ENCODE peak calls at places on chromosome 15, in four cellular contexts. One of them, this sample, is unnamed.
A peak's percentile ranks its signal among the peaks of the same experiment; 100 is the strongest.

GRCh38 chr15:64137226-64137833 is 14.2 kb upstream of the SNX22 start:
- DNase-seq in Panc1: no peak
- DNase-seq in A673: no peak
- DNase-seq in body of pancreas: no peak
- DNase-seq in this sample: no peak

GRCh38 chr15:70767668-70768067 is 4.3 kb upstream of the UACA start:
- DNase-seq in Panc1: no peak
- DNase-seq in A673: no peak
- DNase-seq in body of pancreas: no peak
- DNase-seq in this sample: no peak

GRCh38 chr15:63683343-63683951 is 86.3 kb downstream of the FBXL22 start:
- DNase-seq in Panc1: no peak
- DNase-seq in A673: no peak
- DNase-seq in body of pancreas: no peak
- DNase-seq in this sample: no peak

GRCh38 chr15:88002721-88003120 is 253.8 kb downstream of the NTRK3 start:
- DNase-seq in Panc1: no peak
- DNase-seq in A673: no peak
- DNase-seq in body of pancreas: no peak
- DNase-seq in this sample: no peak

GRCh38 chr15:75738647-75739325 is 26.1 kb upstream of the CSPG4 start:
- DNase-seq in Panc1: no peak
- DNase-seq in A673: peak; percentile 96
- DNase-seq in body of pancreas: peak; percentile 98
- DNase-seq in this sample: peak; percentile 95

GRCh38 chr15:37260255-37260654 is 159.9 kb upstream of the MEIS2 start:
- DNase-seq in Panc1: no peak
- DNase-seq in A673: no peak
- DNase-seq in body of pancreas: no peak
- DNase-seq in this sample: no peak

GRCh38 chr15:48426047-48426446 is 94.8 kb downstream of the DUT start:
- DNase-seq in Panc1: no peak
- DNase-seq in A673: peak; percentile 46
- DNase-seq in body of pancreas: no peak
- DNase-seq in this sample: no peak

GRCh38 chr15:90230071-90230494 is 3.7 kb downstream of the CIB1 start:
- DNase-seq in Panc1: no peak
- DNase-seq in A673: no peak
- DNase-seq in body of pancreas: peak; percentile 94
- DNase-seq in this sample: no peak

GRCh38 chr15:56254270-56254669 is 10.6 kb upstream of the RFX7 start:
- DNase-seq in Panc1: no peak
- DNase-seq in A673: no peak
- DNase-seq in body of pancreas: no peak
- DNase-seq in this sample: no peak

GRCh38 chr15:26891448-26891881 is 24.6 kb downstream of the GABRA5 start:
- DNase-seq in Panc1: peak; percentile 5
- DNase-seq in A673: peak; percentile 68
- DNase-seq in body of pancreas: peak; percentile 65
- DNase-seq in this sample: peak; percentile 83

GRCh38 chr15:67573194-67573593 is 30.7 kb downstream of the MAP2K5 start:
- DNase-seq in Panc1: no peak
- DNase-seq in A673: no peak
- DNase-seq in body of pancreas: no peak
- DNase-seq in this sample: no peak

GRCh38 chr15:41894251-41894790 is 468 bp upstream of the SPTBN5 start:
- DNase-seq in Panc1: no peak
- DNase-seq in A673: no peak
- DNase-seq in body of pancreas: no peak
- DNase-seq in this sample: no peak

GRCh38 chr15:71612066-71612715 is 198.2 kb upstream of the NR2E3 start:
- DNase-seq in Panc1: no peak
- DNase-seq in A673: no peak
- DNase-seq in body of pancreas: peak; percentile 28
- DNase-seq in this sample: peak; percentile 25

GRCh38 chr15:44193651-44194396 is 1.2 kb downstream of the FRMD5 start:
- DNase-seq in Panc1: no peak
- DNase-seq in A673: peak; percentile 11
- DNase-seq in body of pancreas: no peak
- DNase-seq in this sample: peak; percentile 37

GRCh38 chr15:89495638-89496145 is 691 bp downstream of the RHCG start:
- DNase-seq in Panc1: no peak
- DNase-seq in A673: no peak
- DNase-seq in body of pancreas: no peak
- DNase-seq in this sample: no peak

GRCh38 chr15:71874245-71874644 is 63.9 kb downstream of the NR2E3 start:
- DNase-seq in Panc1: no peak
- DNase-seq in A673: no peak
- DNase-seq in body of pancreas: no peak
- DNase-seq in this sample: no peak

GRCh38 chr15:57663262-57663661 is 43.3 kb upstream of the POLR2M start:
- DNase-seq in Panc1: no peak
- DNase-seq in A673: no peak
- DNase-seq in body of pancreas: no peak
- DNase-seq in this sample: no peak

GRCh38 chr15:91186892-91187644 is 87.0 kb downstream of the SV2B start:
- DNase-seq in Panc1: no peak
- DNase-seq in A673: peak; percentile 25
- DNase-seq in body of pancreas: peak; percentile 24
- DNase-seq in this sample: peak; percentile 24

GRCh38 chr15:29889545-29890329 is 67.5 kb upstream of the TJP1 start:
- DNase-seq in Panc1: no peak
- DNase-seq in A673: no peak
- DNase-seq in body of pancreas: no peak
- DNase-seq in this sample: peak; percentile 12

GRCh38 chr15:22257047-22257667 is 176.8 kb downstream of the OR4M2 start:
- DNase-seq in Panc1: no peak
- DNase-seq in A673: no peak
- DNase-seq in body of pancreas: no peak
- DNase-seq in this sample: no peak

GRCh38 chr15:74790080-74790916 is 8.4 kb downstream of the CSK start:
- DNase-seq in Panc1: no peak
- DNase-seq in A673: no peak
- DNase-seq in body of pancreas: peak; percentile 53
- DNase-seq in this sample: peak; percentile 95

GRCh38 chr15:99399612-99400011 is 148.3 kb downstream of the LRRC28 start:
- DNase-seq in Panc1: no peak
- DNase-seq in A673: no peak
- DNase-seq in body of pancreas: no peak
- DNase-seq in this sample: no peak

GRCh38 chr15:70741107-70741511 is 22.2 kb downstream of the UACA start:
- DNase-seq in Panc1: no peak
- DNase-seq in A673: peak; percentile 80
- DNase-seq in body of pancreas: peak; percentile 72
- DNase-seq in this sample: peak; percentile 80

GRCh38 chr15:70923311-70924080 is 30.9 kb downstream of the LRRC49 start:
- DNase-seq in Panc1: no peak
- DNase-seq in A673: no peak
- DNase-seq in body of pancreas: no peak
- DNase-seq in this sample: no peak

GRCh38 chr15:66653852-66654251 is 48.2 kb upstream of the SMAD6 start:
- DNase-seq in Panc1: no peak
- DNase-seq in A673: no peak
- DNase-seq in body of pancreas: no peak
- DNase-seq in this sample: no peak

GRCh38 chr15:67992834-67993233 is 61.3 kb upstream of the PIAS1 start:
- DNase-seq in Panc1: no peak
- DNase-seq in A673: no peak
- DNase-seq in body of pancreas: no peak
- DNase-seq in this sample: no peak

GRCh38 chr15:100784493-100785180 is 95.0 kb upstream of the ALDH1A3 start:
- DNase-seq in Panc1: no peak
- DNase-seq in A673: no peak
- DNase-seq in body of pancreas: no peak
- DNase-seq in this sample: no peak

GRCh38 chr15:52004806-52005205 is 14.2 kb upstream of the MAPK6 start:
- DNase-seq in Panc1: no peak
- DNase-seq in A673: no peak
- DNase-seq in body of pancreas: no peak
- DNase-seq in this sample: no peak

GRCh38 chr15:94230886-94231727 is at the start of gene MCTP2:
- DNase-seq in Panc1: no peak
- DNase-seq in A673: peak; percentile 37
- DNase-seq in body of pancreas: peak; percentile 94
- DNase-seq in this sample: peak; percentile 75

GRCh38 chr15:68801572-68802148 is 19.0 kb downstream of the ANP32A start:
- DNase-seq in Panc1: no peak
- DNase-seq in A673: no peak
- DNase-seq in body of pancreas: no peak
- DNase-seq in this sample: no peak

GRCh38 chr15:66870880-66871388 is 168.9 kb downstream of the SMAD6 start:
- DNase-seq in Panc1: no peak
- DNase-seq in A673: no peak
- DNase-seq in body of pancreas: no peak
- DNase-seq in this sample: no peak

GRCh38 chr15:32856753-32857152 is 138.9 kb downstream of the GREM1 start:
- DNase-seq in Panc1: no peak
- DNase-seq in A673: no peak
- DNase-seq in body of pancreas: no peak
- DNase-seq in this sample: peak; percentile 74

GRCh38 chr15:32857732-32858131 is 139.9 kb downstream of the GREM1 start:
- DNase-seq in Panc1: no peak
- DNase-seq in A673: no peak
- DNase-seq in body of pancreas: no peak
- DNase-seq in this sample: no peak

GRCh38 chr15:32861741-32862140 is 143.9 kb downstream of the GREM1 start:
- DNase-seq in Panc1: no peak
- DNase-seq in A673: peak; percentile 48
- DNase-seq in body of pancreas: peak; percentile 34
- DNase-seq in this sample: peak; percentile 90

GRCh38 chr15:32859996-32860395 is 142.2 kb downstream of the GREM1 start:
- DNase-seq in Panc1: no peak
- DNase-seq in A673: no peak
- DNase-seq in body of pancreas: no peak
- DNase-seq in this sample: no peak

GRCh38 chr15:32859246-32859645 is 141.4 kb downstream of the GREM1 start:
- DNase-seq in Panc1: no peak
- DNase-seq in A673: no peak
- DNase-seq in body of pancreas: no peak
- DNase-seq in this sample: no peak
- H3K4me3 ChIP-seq in Panc1: no peak overlapping the region
- H3K4me3 ChIP-seq in A673: no peak overlapping the region
- H3K4me3 ChIP-seq in body of pancreas: no peak overlapping the region
- H3K4me3 ChIP-seq in this sample: no peak overlapping the region

GRCh38 chr15:83766326-83766725 is 112.4 kb downstream of the ADAMTSL3 start:
- DNase-seq in Panc1: no peak
- DNase-seq in A673: no peak
- DNase-seq in body of pancreas: no peak
- DNase-seq in this sample: no peak
- TF ChIP-seq CTCF in Panc1: no peak
- TF ChIP-seq CTCF in A673: no peak
- TF ChIP-seq CTCF in body of pancreas: no peak
- TF ChIP-seq CTCF in this sample: no peak

GRCh38 chr15:58934521-58934920 is 1.0 kb upstream of the SLTM start:
- DNase-seq in Panc1: no peak
- DNase-seq in A673: no peak
- DNase-seq in body of pancreas: no peak
- DNase-seq in this sample: no peak
- H3K4me3 ChIP-seq in Panc1: peak overlapping the region; percentile 98
- H3K4me3 ChIP-seq in A673: no peak overlapping the region
- H3K4me3 ChIP-seq in body of pancreas: no peak overlapping the region
- H3K4me3 ChIP-seq in this sample: no peak overlapping the region

GRCh38 chr15:77568014-77568959 is 64.4 kb downstream of the LINGO1 start:
- DNase-seq in Panc1: no peak
- DNase-seq in A673: no peak
- DNase-seq in body of pancreas: no peak
- DNase-seq in this sample: no peak
- TF ChIP-seq CTCF in Panc1: no peak
- TF ChIP-seq CTCF in A673: no peak
- TF ChIP-seq CTCF in body of pancreas: no peak
- TF ChIP-seq CTCF in this sample: no peak

GRCh38 chr15:32683906-32684584 is 33.8 kb upstream of the GREM1 start:
- DNase-seq in Panc1: no peak
- DNase-seq in A673: no peak
- DNase-seq in body of pancreas: peak; percentile 9
- DNase-seq in this sample: peak; percentile 95

GRCh38 chr15:32687556-32687955 is 30.2 kb upstream of the GREM1 start:
- DNase-seq in Panc1: no peak
- DNase-seq in A673: no peak
- DNase-seq in body of pancreas: no peak
- DNase-seq in this sample: peak; percentile 39

GRCh38 chr15:32688151-32688639 is 29.6 kb upstream of the GREM1 start:
- DNase-seq in Panc1: peak; percentile 28
- DNase-seq in A673: no peak
- DNase-seq in body of pancreas: peak; percentile 91
- DNase-seq in this sample: peak; percentile 36

GRCh38 chr15:32683231-32683630 is 34.6 kb upstream of the GREM1 start:
- DNase-seq in Panc1: no peak
- DNase-seq in A673: no peak
- DNase-seq in body of pancreas: no peak
- DNase-seq in this sample: peak; percentile 35

DNA sequence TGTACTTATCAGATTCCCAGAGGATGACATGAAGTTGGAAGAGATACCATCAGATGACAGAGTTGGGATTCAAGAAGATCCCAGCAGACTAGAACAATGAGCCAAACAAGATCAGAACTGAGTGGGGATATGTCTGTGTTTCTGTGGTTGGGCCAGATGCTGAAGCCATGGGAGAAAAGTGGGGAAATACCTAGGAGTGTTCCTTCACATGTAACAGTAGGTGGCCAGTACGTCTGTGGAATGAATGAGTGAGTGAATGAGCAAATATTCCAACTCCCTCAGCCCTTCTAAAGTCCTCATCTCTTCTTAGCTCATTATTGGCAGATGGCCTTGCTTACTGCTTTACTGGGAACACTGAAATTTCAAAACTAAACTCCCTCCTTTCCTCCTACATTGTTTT is 32.2 kb upstream of the GREM1 start:
- DNase-seq in Panc1: no peak
- DNase-seq in A673: no peak
- DNase-seq in body of pancreas: no peak
- DNase-seq in this sample: peak; percentile 67
- H3K4me3 ChIP-seq in Panc1: no peak overlapping the region
- H3K4me3 ChIP-seq in A673: no peak overlapping the region
- H3K4me3 ChIP-seq in body of pancreas: no peak overlapping the region
- H3K4me3 ChIP-seq in this sample: no peak overlapping the region